ENCODE peak calls at places on chromosome 6, in nine cellular contexts. G is HCT116, W is Karpas-422, D is uterus, B is mammary epithelial cell, V is choroid plexus epithelial cell, Y is A549, H is IMR-90, K is NB4. O is an unnamed sample.

GRCh38 chr6:113909224-113909856 is 52.2 kb downstream of the MARCKS start:
- DNase-seq in Y (peak), W (peak), G (peak), K (peak), D (no peak), V (peak), H (peak), B (peak), O (peak)

GRCh38 chr6:118283759-118284158 is 264.3 kb upstream of the PLN start:
- DNase-seq in D (peak), Y (peak), W (peak), G (peak), H (peak), B (peak), K (peak), V (peak), O (peak)

GRCh38 chr6:30942338-30943060 is 1.7 kb downstream of the MUCL3 start:
- DNase-seq in B (peak), W (no peak), D (peak), V (peak), K (no peak), G (peak), H (peak), Y (peak), O (no peak)

GRCh38 chr6:118813795-118814194 is 80.2 kb upstream of the ASF1A start:
- DNase-seq in Y (no peak), K (peak), G (no peak), H (peak), D (no peak), V (peak), W (no peak), B (peak), O (no peak)

GRCh38 chr6:20658053-20658452 is 123.8 kb downstream of the CDKAL1 start:
- DNase-seq in B (no peak), V (no peak), D (no peak), Y (no peak), W (no peak), K (no peak), H (no peak), G (no peak), O (no peak)

GRCh38 chr6:4188801-4189200 is 53.4 kb upstream of the ECI2 start:
- DNase-seq in Y (no peak), H (no peak), G (no peak), W (no peak), D (no peak), K (no peak), V (no peak), B (no peak), O (no peak)

GRCh38 chr6:51147756-51148155 is 329.1 kb downstream of the TFAP2B start:
- DNase-seq in H (no peak), Y (no peak), W (no peak), B (peak), D (no peak), K (no peak), V (no peak), G (no peak), O (no peak)

GRCh38 chr6:160162167-160162566 is 40.6 kb downstream of the SLC22A1 start:
- DNase-seq in G (no peak), V (no peak), D (no peak), K (no peak), W (no peak), Y (no peak), H (no peak), B (no peak), O (no peak)

GRCh38 chr6:132236744-132237143 is 164.5 kb downstream of the MOXD1 start:
- DNase-seq in B (no peak), V (peak), W (no peak), Y (no peak), K (no peak), D (no peak), H (peak), G (no peak), O (no peak)

GRCh38 chr6:147514831-147515230 is 6.3 kb downstream of the SAMD5 start:
- DNase-seq in V (no peak), Y (no peak), D (no peak), H (no peak), G (no peak), W (no peak), K (no peak), B (no peak), O (no peak)

GRCh38 chr6:12008366-12009179 is 3.5 kb upstream of the HIVEP1 start:
- DNase-seq in H (peak), G (peak), V (peak), D (peak), Y (peak), K (peak), W (peak), B (peak), O (peak)

GRCh38 chr6:79524065-79524464 is 13.2 kb downstream of the LCA5 start:
- DNase-seq in K (no peak), W (no peak), D (no peak), G (no peak), H (no peak), B (no peak), V (no peak), Y (no peak), O (no peak)

GRCh38 chr6:38572186-38572813 is 67.4 kb downstream of the BTBD9 start:
- DNase-seq in B (no peak), K (no peak), D (no peak), V (no peak), W (no peak), H (no peak), Y (no peak), G (no peak), O (peak)

GRCh38 chr6:167235421-167236238 is 55.5 kb upstream of the UNC93A start:
- DNase-seq in H (no peak), D (no peak), W (no peak), Y (no peak), V (no peak), K (no peak), B (no peak), G (no peak), O (no peak)

GRCh38 chr6:31468316-31468715 is 29.6 kb upstream of the MICB start:
- DNase-seq in Y (no peak), V (peak), K (no peak), B (no peak), G (no peak), W (no peak), H (no peak), D (no peak), O (no peak)

GRCh38 chr6:43924222-43924702 is 154.3 kb downstream of the VEGFA start:
- DNase-seq in W (no peak), G (no peak), B (peak), H (peak), Y (no peak), K (peak), D (peak), V (peak), O (peak)

GRCh38 chr6:142796571-142796970 is 148.4 kb downstream of the HIVEP2 start:
- DNase-seq in Y (no peak), D (no peak), G (no peak), H (peak), V (peak), B (no peak), W (no peak), K (peak), O (no peak)

GRCh38 chr6:81769834-81770233 is 17.4 kb upstream of the TENT5A start:
- DNase-seq in W (no peak), B (peak), G (no peak), H (peak), V (peak), Y (no peak), D (no peak), K (no peak), O (no peak)

GRCh38 chr6:40476673-40477072 is 110.5 kb downstream of the LRFN2 start:
- DNase-seq in K (no peak), B (no peak), Y (no peak), H (no peak), V (no peak), D (no peak), W (no peak), G (no peak), O (no peak)

GRCh38 chr6:36117639-36118549 is 12.4 kb upstream of the MAPK13 start:
- DNase-seq in D (no peak), V (no peak), W (no peak), Y (no peak), B (no peak), H (no peak), G (no peak), K (no peak), O (no peak)
- H3K4me3 ChIP-seq in D (no peak), V (no peak), W (no peak), Y (no peak), B (no peak), H (no peak), G (no peak), K (no peak), O (no peak)

DNA sequence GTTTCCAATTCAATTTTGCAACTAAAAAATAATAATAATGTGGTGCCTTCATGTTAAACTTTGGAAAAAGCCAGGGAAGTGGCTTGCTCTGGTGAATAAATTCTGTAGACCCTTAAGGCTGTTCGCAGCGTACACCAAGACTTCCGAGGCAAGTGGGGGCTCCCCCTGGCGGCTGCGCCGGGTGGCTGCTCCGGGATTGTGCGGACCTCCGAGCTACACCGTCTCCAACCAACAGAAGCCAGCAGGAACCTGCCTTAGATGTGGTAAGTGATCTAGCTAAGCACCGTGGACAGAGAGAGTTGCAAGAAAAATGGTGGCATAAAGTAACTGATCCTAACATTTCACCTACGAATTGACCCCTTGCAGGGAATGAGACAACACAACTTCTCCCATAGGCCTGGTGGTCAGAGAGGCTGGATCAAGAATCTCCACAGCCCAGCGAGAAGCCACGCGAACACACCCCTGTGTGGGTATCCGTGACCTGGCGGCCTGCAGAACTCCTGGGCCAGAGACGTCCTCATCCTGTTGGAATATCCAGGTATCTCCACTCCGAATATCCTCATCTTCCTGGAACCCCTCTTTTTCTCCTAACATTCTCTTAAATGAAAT is 69.6 kb downstream of the TBXT start:
- DNase-seq in D (peak), K (peak), B (peak), G (peak), Y (peak), H (peak), W (peak), V (peak), O (peak)
- H3K4me3 ChIP-seq in D (peak), K (no peak), B (no peak), G (peak), Y (peak), H (peak), W (no peak), V (peak), O (no peak)

GRCh38 chr6:33568826-33569570 is 11.1 kb downstream of the BAK1 start:
- DNase-seq in Y (no peak), H (no peak), G (no peak), D (no peak), W (no peak), B (no peak), K (no peak), V (no peak), O (no peak)

GRCh38 chr6:33575211-33575610 is 4.9 kb downstream of the BAK1 start:
- DNase-seq in B (no peak), W (no peak), H (no peak), Y (no peak), D (no peak), G (no peak), K (no peak), V (no peak), O (no peak)

GRCh38 chr6:33571637-33572316 is 8.3 kb downstream of the BAK1 start:
- DNase-seq in K (no peak), H (no peak), B (no peak), Y (no peak), W (no peak), V (peak), D (no peak), G (no peak), O (no peak)

GRCh38 chr6:33566182-33567084 is 13.6 kb downstream of the BAK1 start:
- DNase-seq in D (no peak), V (no peak), W (no peak), Y (no peak), H (peak), B (peak), K (no peak), G (no peak), O (no peak)

GRCh38 chr6:33570806-33571636 is 9.1 kb downstream of the BAK1 start:
- DNase-seq in V (peak), G (peak), K (peak), B (peak), H (peak), W (peak), Y (peak), D (peak), O (peak)
- H3K4me3 ChIP-seq in V (peak), G (peak), K (peak), B (peak), H (peak), W (peak), Y (peak), D (peak), O (peak)

GRCh38 chr6:95577317-95578105 is at the start of gene MANEA:
- DNase-seq in H (peak), D (peak), K (peak), Y (peak), G (peak), B (peak), W (peak), V (peak), O (peak)

GRCh38 chr6:95576621-95577316 is 566 bp upstream of the MANEA start:
- DNase-seq in Y (no peak), K (peak), B (peak), W (peak), D (no peak), G (no peak), V (peak), H (peak), O (peak)

GRCh38 chr6:95581073-95581472 is 3.7 kb downstream of the MANEA start:
- DNase-seq in D (no peak), W (no peak), H (peak), Y (no peak), V (peak), K (no peak), B (no peak), G (no peak), O (no peak)

GRCh38 chr6:95576218-95576617 is 1.1 kb upstream of the MANEA start:
- DNase-seq in D (no peak), K (peak), V (peak), H (no peak), Y (no peak), W (peak), G (no peak), B (no peak), O (peak)

DNA sequence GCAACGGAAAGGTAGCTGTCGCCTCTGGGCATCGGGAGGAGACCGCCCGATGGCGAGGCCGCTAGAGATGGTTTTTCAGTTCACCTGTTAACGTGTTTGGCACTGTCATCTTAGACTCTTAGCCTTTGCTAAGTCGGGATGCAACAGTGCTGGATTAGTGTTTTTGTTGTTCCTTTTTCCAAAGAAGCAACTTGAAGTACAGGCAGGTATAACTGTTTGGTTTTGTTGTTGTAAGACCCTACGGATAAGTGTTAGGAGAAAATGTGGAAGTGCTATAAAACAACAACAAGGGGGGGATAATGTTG is 723 bp downstream of the MANEA start:
- DNase-seq in K (no peak), B (peak), G (no peak), W (no peak), D (no peak), H (peak), Y (no peak), V (no peak), O (peak)
- H3K4me3 ChIP-seq in K (peak), B (peak), G (peak), W (peak), D (peak), H (peak), Y (peak), V (peak), O (peak)

GRCh38 chr6:14661188-14661587 is 543.6 kb downstream of the CD83 start:
- DNase-seq in Y (no peak), W (no peak), V (peak), K (peak), H (peak), D (no peak), B (peak), G (no peak), O (peak)
- H3K4me3 ChIP-seq in Y (no peak), W (no peak), V (no peak), K (no peak), H (no peak), D (no peak), B (no peak), G (no peak), O (no peak)

GRCh38 chr6:2854394-2854982 is 12.8 kb upstream of the SERPINB1 start:
- DNase-seq in K (peak), V (peak), B (no peak), D (no peak), G (no peak), Y (no peak), H (peak), W (no peak), O (peak)
- H3K4me3 ChIP-seq in K (peak), V (no peak), B (peak), D (no peak), G (peak), Y (peak), H (peak), W (peak), O (peak)

GRCh38 chr6:13415276-13415675 is 72.1 kb downstream of the GFOD1 start:
- DNase-seq in G (no peak), D (no peak), V (no peak), W (no peak), K (no peak), Y (no peak), B (no peak), H (no peak), O (no peak)

GRCh38 chr6:13412211-13412610 is 75.2 kb downstream of the GFOD1 start:
- DNase-seq in D (no peak), V (no peak), K (no peak), Y (no peak), G (no peak), W (no peak), B (no peak), H (no peak), O (no peak)

GRCh38 chr6:13413906-13414555 is 73.4 kb downstream of the GFOD1 start:
- DNase-seq in B (no peak), W (no peak), V (peak), H (peak), K (no peak), D (no peak), Y (no peak), G (no peak), O (no peak)

GRCh38 chr6:13412639-13413465 is 74.5 kb downstream of the GFOD1 start:
- DNase-seq in D (no peak), Y (no peak), V (no peak), B (no peak), K (peak), G (no peak), H (no peak), W (no peak), O (no peak)

DNA sequence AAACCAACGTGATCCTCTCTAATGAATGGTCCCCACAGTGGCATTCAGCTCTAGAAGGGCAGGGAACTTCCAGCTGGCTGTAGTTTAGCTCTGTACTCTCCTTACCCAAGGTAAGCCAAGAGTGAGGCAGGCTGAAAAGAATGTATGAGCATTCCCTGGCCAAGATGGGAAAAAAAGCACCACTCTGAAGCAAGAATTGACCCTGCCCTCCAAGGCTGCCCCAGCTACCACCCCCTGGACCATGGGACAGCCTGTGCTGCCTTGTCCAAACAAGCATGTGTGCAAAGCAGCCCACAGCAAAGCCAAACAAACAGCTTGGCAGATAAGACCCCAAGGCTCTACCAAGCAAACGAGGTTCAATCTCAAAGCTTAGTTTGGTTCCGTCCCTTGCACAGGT is 73.9 kb downstream of the GFOD1 start:
- DNase-seq in V (peak), W (no peak), Y (no peak), B (peak), K (no peak), H (peak), G (no peak), D (no peak), O (no peak)
- H3K4me3 ChIP-seq in V (no peak), W (no peak), Y (no peak), B (no peak), K (no peak), H (no peak), G (no peak), D (no peak), O (no peak)

O was measured in GM12865.